ENCODE peak calls at places on chromosomes 6 and 20, in five cellular contexts. V, T, Y, A and Q are unnamed samples.

GRCh38 chr20:10936786-10937185 is 263.0 kb upstream of the JAG1 start:
- DNase-seq in V (no peak), T (no peak), Y (no peak), A (no peak), Q (no peak)

GRCh38 chr6:13295576-13295975 is 32.8 kb downstream of the TBC1D7 start:
- DNase-seq in V (no peak), T (no peak), Y (no peak), A (no peak), Q (no peak)

GRCh38 chr6:80605165-80605989 is 498.9 kb downstream of the BCKDHB start:
- DNase-seq in V (no peak), T (no peak), Y (no peak), A (peak; percentile 53), Q (no peak)

GRCh38 chr20:50153153-50153499 is 397 bp downstream of the PEDS1 start:
- DNase-seq in V (no peak), T (no peak), Y (no peak), A (no peak), Q (no peak)

GRCh38 chr6:155313602-155314091 is 637 bp downstream of the TFB1M start:
- DNase-seq in V (no peak), T (no peak), Y (no peak), A (peak; percentile 10), Q (no peak)

GRCh38 chr6:108896111-108896661 is 48.0 kb downstream of the ARMC2 start:
- DNase-seq in V (no peak), T (no peak), Y (no peak), A (peak; percentile 94), Q (no peak)

GRCh38 chr6:164897523-164898094 is 411.8 kb downstream of the C6orf118 start:
- DNase-seq in V (no peak), T (no peak), Y (no peak), A (no peak), Q (no peak)

GRCh38 chr6:692356-692851 is 535 bp downstream of the EXOC2 start:
- DNase-seq in V (peak; percentile 37), T (no peak), Y (no peak), A (peak; percentile 47), Q (peak; percentile 46)

GRCh38 chr20:2873747-2874041 is 413 bp downstream of the PTPRA start:
- DNase-seq in V (peak; percentile 59), T (peak; percentile 64), Y (no peak), A (peak; percentile 47), Q (peak; percentile 51)

GRCh38 chr6:43817192-43817591 is 47.2 kb downstream of the VEGFA start:
- DNase-seq in V (peak; percentile 52), T (peak; percentile 75), Y (no peak), A (no peak), Q (peak; percentile 57)

GRCh38 chr6:7960848-7961247 is 50.3 kb upstream of the TXNDC5 start:
- DNase-seq in V (no peak), T (no peak), Y (no peak), A (no peak), Q (no peak)

GRCh38 chr6:82365011-82365751 is 1.6 kb downstream of the TPBG start:
- DNase-seq in V (no peak), T (no peak), Y (no peak), A (peak; percentile 61), Q (peak; percentile 42)

GRCh38 chr6:169965657-169966311 is 214.4 kb downstream of the ERMARD start:
- DNase-seq in V (no peak), T (no peak), Y (no peak), A (no peak), Q (peak; percentile 18)

GRCh38 chr6:6556738-6557503 is 31.6 kb upstream of the LY86 start:
- DNase-seq in V (peak; percentile 36), T (no peak), Y (no peak), A (no peak), Q (peak; percentile 36)

GRCh38 chr6:75296811-75297779 is 12.5 kb upstream of the TMEM30A start:
- DNase-seq in V (no peak), T (no peak), Y (no peak), A (peak; percentile 45), Q (no peak)

GRCh38 chr6:38935051-38935450 is 113.5 kb upstream of the GLP1R start:
- DNase-seq in V (no peak), T (no peak), Y (no peak), A (no peak), Q (no peak)

GRCh38 chr6:139364302-139364981 is 10.0 kb downstream of the CITED2 start:
- DNase-seq in V (no peak), T (no peak), Y (no peak), A (peak; percentile 39), Q (no peak)

GRCh38 chr6:105121981-105122380 is 57.8 kb downstream of the POPDC3 start:
- DNase-seq in V (no peak), T (no peak), Y (no peak), A (no peak), Q (no peak)

GRCh38 chr6:47836639-47837038 is 54.8 kb downstream of the OPN5 start:
- DNase-seq in V (no peak), T (no peak), Y (no peak), A (peak; percentile 5), Q (no peak)

GRCh38 chr6:150813319-150813992 is 52.0 kb upstream of the MTHFD1L start:
- DNase-seq in V (no peak), T (no peak), Y (no peak), A (peak; percentile 74), Q (no peak)

GRCh38 chr20:63566395-63567131 is 7.5 kb downstream of the HELZ2 start:
- DNase-seq in V (no peak), T (no peak), Y (no peak), A (no peak), Q (no peak)

GRCh38 chr20:8043687-8044278 is 24.2 kb upstream of the TMX4 start:
- DNase-seq in V (no peak), T (no peak), Y (no peak), A (peak; percentile 40), Q (no peak)

GRCh38 chr20:45067558-45067957 is 33.4 kb downstream of the KCNS1 start:
- DNase-seq in V (no peak), T (no peak), Y (no peak), A (peak; percentile 57), Q (no peak)

GRCh38 chr6:132713355-132714134 is at the start of gene VNN1:
- DNase-seq in V (no peak), T (peak; percentile 33), Y (no peak), A (no peak), Q (no peak)

GRCh38 chr6:14682821-14683220 is 563.0 kb upstream of the JARID2 start:
- DNase-seq in V (no peak), T (no peak), Y (no peak), A (peak; percentile 83), Q (no peak)

GRCh38 chr6:152296648-152297376 is 340.4 kb downstream of the SYNE1 start:
- DNase-seq in V (no peak), T (no peak), Y (no peak), A (no peak), Q (no peak)
- H3K27ac ChIP-seq in V (peak overlapping the region; percentile 23), T (no peak overlapping the region), Y (no peak overlapping the region), A (no peak overlapping the region), Q (no peak overlapping the region)

DNA sequence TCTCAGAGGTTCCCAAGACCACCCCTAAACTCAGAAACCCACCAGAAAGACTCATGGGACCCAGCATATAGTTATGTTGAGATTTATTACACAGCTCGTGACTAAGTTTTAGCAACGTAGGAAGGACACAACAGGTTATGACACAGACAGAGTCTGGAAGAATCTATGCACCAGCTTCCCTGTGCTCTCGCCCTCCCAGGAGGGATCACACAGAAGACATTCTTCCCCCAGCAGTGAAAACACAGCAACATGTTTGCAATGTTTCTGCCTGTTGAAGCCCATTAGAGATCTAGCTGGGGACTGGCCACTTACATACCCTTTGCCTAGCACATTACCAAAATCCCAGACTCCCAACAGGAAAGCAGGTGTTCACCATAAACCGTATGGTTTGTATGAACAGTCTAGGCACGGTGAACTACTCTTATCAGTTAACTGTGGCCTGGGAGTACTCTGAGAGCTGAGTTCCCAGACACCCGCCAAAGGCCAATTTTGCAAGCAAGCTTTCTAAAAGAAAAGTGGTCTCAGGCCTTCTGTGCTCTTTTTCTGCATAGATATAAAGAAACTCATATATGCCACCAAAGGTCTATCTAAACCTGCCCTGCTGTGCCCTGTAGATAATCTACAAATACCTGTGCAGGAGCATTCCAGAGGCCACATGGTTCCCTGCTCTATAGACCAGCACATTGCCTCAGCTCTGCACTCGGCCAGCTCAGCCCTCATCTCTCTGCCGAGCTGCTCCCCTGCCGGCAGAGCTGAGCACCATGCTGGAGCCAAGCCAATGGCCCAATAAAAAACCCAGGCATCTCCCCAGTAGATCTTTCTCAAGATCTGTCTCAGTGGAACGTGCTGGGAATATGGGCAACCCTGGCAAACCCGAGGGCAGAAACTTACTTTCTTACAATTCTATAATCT is 69.6 kb upstream of the SMIM28 start:
- DNase-seq in V (peak; percentile 26), T (peak; percentile 53), Y (peak; percentile 27), A (peak; percentile 19), Q (peak; percentile 47)
- H3K27ac ChIP-seq in V (peak overlapping the region; percentile 71), T (peak overlapping the region; percentile 62), Y (no peak overlapping the region), A (no peak overlapping the region), Q (no peak overlapping the region)

DNA sequence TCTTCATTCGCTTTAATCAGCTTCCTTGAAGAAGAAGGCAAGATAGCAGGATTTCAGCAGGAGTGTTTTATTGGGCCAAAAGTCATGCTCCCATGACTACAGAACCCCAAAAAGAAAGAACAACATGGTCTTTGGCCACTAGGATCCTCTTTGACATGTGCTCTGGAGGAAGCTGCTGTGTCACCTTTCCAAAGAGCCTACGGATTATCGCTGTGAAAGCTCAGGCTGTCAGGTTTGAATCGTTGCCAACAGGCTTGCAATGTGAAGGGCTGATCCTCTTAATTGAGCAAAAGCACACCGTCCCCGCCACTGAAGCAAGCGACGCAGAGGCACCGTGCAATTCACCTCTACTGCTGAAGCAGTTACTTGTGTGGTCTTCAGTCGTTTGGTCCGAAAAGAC is 29.0 kb downstream of the MYLIP start:
- DNase-seq in V (peak; percentile 24), T (peak; percentile 55), Y (no peak), A (no peak), Q (no peak)
- H3K27ac ChIP-seq in V (no peak overlapping the region), T (no peak overlapping the region), Y (no peak overlapping the region), A (no peak overlapping the region), Q (no peak overlapping the region)

GRCh38 chr20:61755971-61756421 is 309.7 kb downstream of the TAF4 start:
- DNase-seq in V (no peak), T (no peak), Y (no peak), A (no peak), Q (no peak)

GRCh38 chr20:61752576-61752975 is 313.1 kb downstream of the TAF4 start:
- DNase-seq in V (no peak), T (no peak), Y (no peak), A (no peak), Q (no peak)

GRCh38 chr20:61753987-61754956 is 311.4 kb downstream of the TAF4 start:
- DNase-seq in V (no peak), T (no peak), Y (no peak), A (no peak), Q (no peak)

GRCh38 chr20:61754976-61755778 is 310.5 kb downstream of the TAF4 start:
- DNase-seq in V (no peak), T (no peak), Y (no peak), A (no peak), Q (no peak)

DNA sequence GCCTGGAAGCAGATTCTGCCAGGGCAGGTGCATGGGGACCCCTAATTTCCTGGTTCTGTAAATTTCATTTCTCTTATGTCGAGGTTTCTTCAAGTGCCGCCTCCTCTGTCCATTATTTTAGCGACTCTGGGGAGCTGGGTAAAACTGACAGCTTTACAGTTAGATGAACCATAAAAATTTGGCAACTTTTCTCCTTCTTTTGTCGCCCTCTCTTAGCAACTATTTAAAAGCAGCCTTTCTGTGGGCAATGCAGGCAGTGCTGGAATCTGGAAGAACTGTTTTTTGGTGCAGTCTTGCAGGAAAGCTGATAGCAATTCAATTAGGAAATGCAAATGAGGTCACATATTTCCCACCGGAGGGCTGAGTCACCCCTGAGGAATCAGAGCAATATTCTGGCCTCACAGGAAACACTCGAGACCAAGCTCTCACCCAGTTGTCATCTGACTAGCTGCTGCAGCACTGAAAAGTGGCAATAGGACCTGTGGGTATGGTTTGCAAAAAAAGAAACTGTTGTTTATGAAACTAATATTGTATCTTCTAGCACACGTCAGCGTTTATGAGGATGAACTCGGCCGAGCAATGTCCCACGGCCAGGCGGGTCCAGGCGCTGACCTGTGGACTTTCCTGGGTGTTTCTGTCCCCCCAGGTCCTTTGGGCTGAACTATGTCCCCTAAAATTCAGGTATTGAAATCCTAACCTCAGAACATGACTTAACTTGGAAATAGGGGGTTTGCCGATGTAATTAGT is 312.3 kb downstream of the TAF4 start:
- DNase-seq in V (no peak), T (no peak), Y (no peak), A (peak; percentile 91), Q (no peak)
- H3K27ac ChIP-seq in V (no peak overlapping the region), T (no peak overlapping the region), Y (no peak overlapping the region), A (no peak overlapping the region), Q (no peak overlapping the region)